ENCODE peak calls at places on chromosomes 13 and 19, in four cellular contexts. N, H, V and L are unnamed samples.

GRCh38 chr19:40365613-40366401 is 17.3 kb downstream of the PLD3 start:
- DNase-seq in N (peak), H (no peak), V (peak), L (peak)

GRCh38 chr19:17687141-17687856 is 855 bp downstream of the UNC13A start:
- DNase-seq in N (peak), H (no peak), V (peak), L (peak)

GRCh38 chr13:109166807-109167206 is 537.4 kb downstream of the MYO16 start:
- DNase-seq in N (no peak), H (no peak), V (no peak), L (no peak)

GRCh38 chr19:39139305-39140194 is 14.0 kb downstream of the PAK4 start:
- DNase-seq in N (peak), H (no peak), V (no peak), L (peak)

GRCh38 chr13:49538404-49538803 is 42.7 kb downstream of the PHF11 start:
- DNase-seq in N (no peak), H (no peak), V (no peak), L (no peak)

GRCh38 chr13:101917833-101918755 is 465.6 kb downstream of the ITGBL1 start:
- DNase-seq in N (no peak), H (no peak), V (peak), L (peak)

GRCh38 chr13:98672947-98673545 is 79.4 kb downstream of the SLC15A1 start:
- DNase-seq in N (peak), H (peak), V (peak), L (peak)

GRCh38 chr13:48662226-48662625 is 8.5 kb downstream of the CYSLTR2 start:
- DNase-seq in N (no peak), H (no peak), V (no peak), L (no peak)

GRCh38 chr13:50453238-50453637 is 390.3 kb downstream of the DLEU7 start:
- DNase-seq in N (no peak), H (no peak), V (no peak), L (no peak)

GRCh38 chr19:44757735-44758505 is 9.4 kb downstream of the BCL3 start:
- DNase-seq in N (no peak), H (no peak), V (peak), L (peak)
- TF ChIP-seq USF1 in N (no peak), H (no peak), V (no peak), L (no peak)

GRCh38 chr19:524062-524674 is 7.4 kb upstream of the CDC34 start:
- DNase-seq in N (no peak), H (no peak), V (peak), L (no peak)
- TF ChIP-seq USF1 in N (no peak), H (no peak), V (no peak), L (no peak)

GRCh38 chr13:24282256-24282655 is 27.1 kb upstream of the C1QTNF9 start:
- DNase-seq in N (no peak), H (no peak), V (peak), L (no peak)
- TF ChIP-seq USF1 in N (no peak), H (no peak), V (no peak), L (no peak)

DNA sequence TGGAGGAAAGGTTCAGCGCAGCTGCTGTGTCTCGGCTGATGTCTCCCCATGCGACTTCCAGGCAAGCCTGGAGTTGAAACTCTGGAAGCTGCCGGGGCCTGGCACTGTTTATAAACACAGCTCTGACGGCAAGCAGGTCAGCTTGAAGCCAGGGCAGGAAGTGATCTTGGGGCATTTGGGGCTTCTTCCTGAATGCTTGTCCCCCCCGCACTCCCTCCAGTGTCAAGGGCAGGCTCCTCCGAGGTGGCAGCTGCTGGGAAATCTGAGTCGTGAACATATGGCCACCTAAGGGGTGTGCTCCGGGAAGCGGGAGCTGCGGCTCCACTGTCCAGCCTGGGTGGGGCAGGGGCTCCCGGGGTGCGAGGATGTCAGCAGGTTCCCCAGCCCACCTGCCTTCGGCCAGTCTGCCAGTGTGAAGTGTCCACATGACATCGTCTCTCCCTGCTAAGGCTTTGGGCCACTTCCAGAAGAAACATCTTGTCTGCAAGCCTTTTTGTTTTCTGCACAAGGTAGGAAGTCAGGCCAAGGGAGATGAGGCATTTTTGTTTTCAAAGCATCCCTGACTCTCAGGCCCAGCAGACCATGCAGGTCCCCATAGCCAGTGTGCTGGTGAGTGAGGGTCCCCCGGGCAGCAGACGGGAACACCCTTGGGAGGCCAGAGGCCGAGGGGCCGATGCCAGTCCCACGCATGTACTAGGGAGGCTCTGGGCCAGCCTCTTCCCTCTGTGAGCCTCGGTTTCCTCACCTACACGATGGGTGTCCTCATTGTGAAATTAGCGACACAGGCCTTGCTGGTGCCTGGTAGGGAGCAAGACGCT is 2.7 kb downstream of the PIAS4 start:
- DNase-seq in N (no peak), H (no peak), V (peak), L (no peak)
- TF ChIP-seq USF1 in N (no peak), H (no peak), V (no peak), L (no peak)

DNA sequence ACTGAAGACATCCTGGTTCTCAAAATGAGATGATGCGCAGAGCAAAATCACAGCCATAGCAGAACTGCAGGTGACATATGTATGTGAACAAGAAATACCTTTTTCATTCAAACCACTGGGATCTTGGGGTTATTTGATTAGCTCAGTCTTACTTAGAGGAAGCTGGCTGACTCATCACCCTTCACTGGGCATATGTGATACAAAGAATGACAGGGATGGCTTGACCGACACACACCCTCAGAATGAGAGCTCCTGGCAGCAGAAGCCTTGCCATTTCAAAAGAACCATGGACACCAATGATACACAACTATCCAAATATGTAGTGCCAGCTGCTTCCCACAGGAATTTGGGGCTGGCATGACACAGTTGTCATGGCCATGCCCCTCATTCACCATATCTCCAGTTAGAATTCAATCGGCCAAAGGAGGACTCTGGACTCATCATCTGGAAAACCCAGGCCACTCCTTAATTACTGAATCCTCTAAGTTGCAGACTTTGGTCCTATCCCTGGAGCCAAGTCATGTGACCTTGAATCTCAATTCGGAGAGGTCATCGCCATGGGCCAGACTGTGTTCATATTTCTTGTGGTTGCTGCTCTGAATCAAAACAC is 115.8 kb downstream of the KATNAL1 start:
- DNase-seq in N (no peak), H (no peak), V (no peak), L (no peak)
- TF ChIP-seq USF1 in N (no peak), H (no peak), V (peak), L (no peak)